ENCODE peak calls at places on chromosomes 6 and 20, in six cellular contexts. One of them, this sample, is unnamed.

GRCh38 chr6:104281370-104281769 is 578.3 kb downstream of the HACE1 start:
- DNase-seq in brain microvascular endothelial cell: no peak
- DNase-seq in choroid plexus epithelial cell: no peak
- DNase-seq in CD8-positive, alpha-beta T cell: no peak
- DNase-seq in lower lobe of right lung: no peak
- DNase-seq in fibroblast of mammary gland: no peak
- DNase-seq in this sample: no peak

GRCh38 chr6:52598123-52598823 is 21.4 kb upstream of the TRAM2 start:
- DNase-seq in choroid plexus epithelial cell: peak; percentile 80
- DNase-seq in fibroblast of mammary gland: peak; percentile 86
- DNase-seq in lower lobe of right lung: no peak
- DNase-seq in brain microvascular endothelial cell: peak; percentile 85
- DNase-seq in CD8-positive, alpha-beta T cell: no peak
- DNase-seq in this sample: no peak

GRCh38 chr6:105882833-105883232 is 203.3 kb upstream of the PRDM1 start:
- DNase-seq in lower lobe of right lung: no peak
- DNase-seq in fibroblast of mammary gland: no peak
- DNase-seq in choroid plexus epithelial cell: no peak
- DNase-seq in CD8-positive, alpha-beta T cell: no peak
- DNase-seq in brain microvascular endothelial cell: no peak
- DNase-seq in this sample: no peak

GRCh38 chr6:11050735-11051134 is 6.6 kb upstream of the ELOVL2 start:
- DNase-seq in CD8-positive, alpha-beta T cell: no peak
- DNase-seq in choroid plexus epithelial cell: peak; percentile 46
- DNase-seq in fibroblast of mammary gland: peak; percentile 33
- DNase-seq in brain microvascular endothelial cell: peak; percentile 68
- DNase-seq in lower lobe of right lung: no peak
- DNase-seq in this sample: no peak

GRCh38 chr6:105545947-105546710 is 143.2 kb upstream of the PREP start:
- DNase-seq in CD8-positive, alpha-beta T cell: no peak
- DNase-seq in brain microvascular endothelial cell: no peak
- DNase-seq in fibroblast of mammary gland: peak; percentile 98
- DNase-seq in choroid plexus epithelial cell: peak; percentile 41
- DNase-seq in lower lobe of right lung: no peak
- DNase-seq in this sample: no peak

GRCh38 chr20:57851786-57852185 is 142.0 kb upstream of the PMEPA1 start:
- DNase-seq in lower lobe of right lung: no peak
- DNase-seq in CD8-positive, alpha-beta T cell: no peak
- DNase-seq in fibroblast of mammary gland: peak; percentile 13
- DNase-seq in choroid plexus epithelial cell: peak; percentile 9
- DNase-seq in brain microvascular endothelial cell: no peak
- DNase-seq in this sample: no peak

GRCh38 chr6:7911345-7911725 is 747 bp upstream of the TXNDC5 start:
- DNase-seq in brain microvascular endothelial cell: no peak
- DNase-seq in lower lobe of right lung: no peak
- DNase-seq in fibroblast of mammary gland: no peak
- DNase-seq in CD8-positive, alpha-beta T cell: no peak
- DNase-seq in choroid plexus epithelial cell: no peak
- DNase-seq in this sample: no peak

GRCh38 chr6:150865043-150865405 is 478 bp upstream of the MTHFD1L start:
- DNase-seq in lower lobe of right lung: no peak
- DNase-seq in choroid plexus epithelial cell: peak; percentile 17
- DNase-seq in brain microvascular endothelial cell: no peak
- DNase-seq in fibroblast of mammary gland: no peak
- DNase-seq in CD8-positive, alpha-beta T cell: no peak
- DNase-seq in this sample: no peak

GRCh38 chr6:122405417-122405816 is 6.0 kb downstream of the HSF2 start:
- DNase-seq in choroid plexus epithelial cell: no peak
- DNase-seq in CD8-positive, alpha-beta T cell: no peak
- DNase-seq in fibroblast of mammary gland: peak; percentile 48
- DNase-seq in brain microvascular endothelial cell: no peak
- DNase-seq in lower lobe of right lung: no peak
- DNase-seq in this sample: no peak

GRCh38 chr6:154219250-154219649 is 137.4 kb downstream of the IPCEF1 start:
- DNase-seq in fibroblast of mammary gland: no peak
- DNase-seq in lower lobe of right lung: no peak
- DNase-seq in choroid plexus epithelial cell: no peak
- DNase-seq in brain microvascular endothelial cell: no peak
- DNase-seq in CD8-positive, alpha-beta T cell: no peak
- DNase-seq in this sample: no peak

GRCh38 chr6:57305112-57305511 is 12.3 kb upstream of the PRIM2 start:
- DNase-seq in fibroblast of mammary gland: peak; percentile 49
- DNase-seq in choroid plexus epithelial cell: no peak
- DNase-seq in brain microvascular endothelial cell: no peak
- DNase-seq in CD8-positive, alpha-beta T cell: no peak
- DNase-seq in lower lobe of right lung: no peak
- DNase-seq in this sample: no peak

GRCh38 chr20:46548688-46549087 is 1.8 kb downstream of the OCSTAMP start:
- DNase-seq in CD8-positive, alpha-beta T cell: no peak
- DNase-seq in fibroblast of mammary gland: no peak
- DNase-seq in choroid plexus epithelial cell: no peak
- DNase-seq in lower lobe of right lung: no peak
- DNase-seq in brain microvascular endothelial cell: no peak
- DNase-seq in this sample: no peak

GRCh38 chr20:11569163-11569562 is 348.5 kb upstream of the BTBD3 start:
- DNase-seq in brain microvascular endothelial cell: no peak
- DNase-seq in lower lobe of right lung: no peak
- DNase-seq in CD8-positive, alpha-beta T cell: no peak
- DNase-seq in choroid plexus epithelial cell: no peak
- DNase-seq in fibroblast of mammary gland: no peak
- DNase-seq in this sample: no peak

GRCh38 chr6:33082702-33083101 is 6.9 kb downstream of the HLA-DPB1 start:
- DNase-seq in choroid plexus epithelial cell: peak; percentile 65
- DNase-seq in fibroblast of mammary gland: peak; percentile 59
- DNase-seq in lower lobe of right lung: peak; percentile 59
- DNase-seq in brain microvascular endothelial cell: no peak
- DNase-seq in CD8-positive, alpha-beta T cell: no peak
- DNase-seq in this sample: no peak

GRCh38 chr6:105608711-105609374 is 206.0 kb upstream of the PREP start:
- DNase-seq in CD8-positive, alpha-beta T cell: no peak
- DNase-seq in fibroblast of mammary gland: peak; percentile 86
- DNase-seq in brain microvascular endothelial cell: peak; percentile 96
- DNase-seq in lower lobe of right lung: peak; percentile 43
- DNase-seq in choroid plexus epithelial cell: peak; percentile 96
- DNase-seq in this sample: peak; percentile 47

GRCh38 chr6:75813476-75814250 is 64.6 kb downstream of the MYO6 start:
- DNase-seq in fibroblast of mammary gland: no peak
- DNase-seq in lower lobe of right lung: no peak
- DNase-seq in CD8-positive, alpha-beta T cell: no peak
- DNase-seq in choroid plexus epithelial cell: no peak
- DNase-seq in brain microvascular endothelial cell: no peak
- DNase-seq in this sample: no peak

GRCh38 chr6:48369100-48369499 is 258.1 kb upstream of the PTCHD4 start:
- DNase-seq in fibroblast of mammary gland: no peak
- DNase-seq in choroid plexus epithelial cell: no peak
- DNase-seq in lower lobe of right lung: no peak
- DNase-seq in CD8-positive, alpha-beta T cell: no peak
- DNase-seq in brain microvascular endothelial cell: no peak
- DNase-seq in this sample: no peak

GRCh38 chr20:61902213-61902869 is 163.3 kb downstream of the TAF4 start:
- DNase-seq in fibroblast of mammary gland: no peak
- DNase-seq in choroid plexus epithelial cell: no peak
- DNase-seq in CD8-positive, alpha-beta T cell: no peak
- DNase-seq in lower lobe of right lung: no peak
- DNase-seq in brain microvascular endothelial cell: no peak
- DNase-seq in this sample: peak; percentile 76

GRCh38 chr6:149965191-149966020 is 1.7 kb downstream of the ULBP1 start:
- DNase-seq in fibroblast of mammary gland: peak; percentile 21
- DNase-seq in lower lobe of right lung: no peak
- DNase-seq in choroid plexus epithelial cell: peak; percentile 23
- DNase-seq in brain microvascular endothelial cell: no peak
- DNase-seq in CD8-positive, alpha-beta T cell: no peak
- DNase-seq in this sample: no peak

GRCh38 chr20:59588236-59588855 is 16.0 kb upstream of the PHACTR3 start:
- DNase-seq in CD8-positive, alpha-beta T cell: no peak
- DNase-seq in brain microvascular endothelial cell: no peak
- DNase-seq in lower lobe of right lung: no peak
- DNase-seq in fibroblast of mammary gland: no peak
- DNase-seq in choroid plexus epithelial cell: no peak
- DNase-seq in this sample: no peak

GRCh38 chr6:10847684-10848083 is 9.3 kb upstream of the MAK start:
- DNase-seq in fibroblast of mammary gland: no peak
- DNase-seq in choroid plexus epithelial cell: peak; percentile 26
- DNase-seq in brain microvascular endothelial cell: no peak
- DNase-seq in lower lobe of right lung: no peak
- DNase-seq in CD8-positive, alpha-beta T cell: no peak
- DNase-seq in this sample: no peak

GRCh38 chr20:21571841-21572690 is 58.2 kb upstream of the NKX2-2 start:
- DNase-seq in brain microvascular endothelial cell: no peak
- DNase-seq in lower lobe of right lung: no peak
- DNase-seq in choroid plexus epithelial cell: peak; percentile 11
- DNase-seq in fibroblast of mammary gland: peak; percentile 3
- DNase-seq in CD8-positive, alpha-beta T cell: no peak
- DNase-seq in this sample: no peak

GRCh38 chr20:19121916-19122315 is 90.5 kb upstream of the SLC24A3 start:
- DNase-seq in brain microvascular endothelial cell: no peak
- DNase-seq in fibroblast of mammary gland: no peak
- DNase-seq in choroid plexus epithelial cell: no peak
- DNase-seq in CD8-positive, alpha-beta T cell: no peak
- DNase-seq in lower lobe of right lung: no peak
- DNase-seq in this sample: no peak

GRCh38 chr6:55185144-55185543 is 10.8 kb downstream of the HCRTR2 start:
- DNase-seq in CD8-positive, alpha-beta T cell: no peak
- DNase-seq in fibroblast of mammary gland: no peak
- DNase-seq in lower lobe of right lung: no peak
- DNase-seq in brain microvascular endothelial cell: no peak
- DNase-seq in choroid plexus epithelial cell: no peak
- DNase-seq in this sample: no peak

GRCh38 chr20:36308986-36309385 is 2.8 kb downstream of the DLGAP4 start:
- DNase-seq in brain microvascular endothelial cell: no peak
- DNase-seq in choroid plexus epithelial cell: no peak
- DNase-seq in CD8-positive, alpha-beta T cell: no peak
- DNase-seq in lower lobe of right lung: no peak
- DNase-seq in fibroblast of mammary gland: no peak
- DNase-seq in this sample: no peak

GRCh38 chr6:55433446-55434130 is 106.3 kb downstream of the GFRAL start:
- DNase-seq in brain microvascular endothelial cell: peak; percentile 63
- DNase-seq in lower lobe of right lung: no peak
- DNase-seq in choroid plexus epithelial cell: peak; percentile 97
- DNase-seq in fibroblast of mammary gland: peak; percentile 91
- DNase-seq in CD8-positive, alpha-beta T cell: no peak
- DNase-seq in this sample: no peak

DNA sequence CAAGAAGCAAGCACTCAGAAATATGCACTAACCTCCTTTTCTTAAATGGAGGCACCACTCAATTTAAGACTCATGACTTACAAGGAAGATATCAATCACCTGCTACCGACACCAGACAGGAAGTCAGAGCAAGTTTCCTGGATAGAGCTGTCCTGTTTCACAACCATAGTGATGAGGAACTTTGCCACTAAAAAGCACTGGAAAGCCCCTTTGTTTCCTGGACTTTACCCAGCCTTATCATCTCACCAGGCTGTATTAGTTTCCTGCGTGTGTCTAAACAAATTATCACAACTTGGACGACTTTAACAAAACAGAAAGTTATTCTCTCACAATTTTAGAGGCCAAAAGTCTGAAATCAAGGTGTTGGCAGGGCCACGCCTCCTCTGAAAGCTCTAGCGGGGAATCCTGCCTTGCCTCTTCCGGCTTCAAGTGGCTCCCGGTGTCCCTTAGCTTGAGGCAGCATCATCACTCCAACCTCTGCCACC is 253.8 kb upstream of the STXBP5 start:
- DNase-seq in CD8-positive, alpha-beta T cell: no peak
- DNase-seq in lower lobe of right lung: no peak
- DNase-seq in choroid plexus epithelial cell: peak; percentile 29
- DNase-seq in brain microvascular endothelial cell: no peak
- DNase-seq in fibroblast of mammary gland: peak; percentile 25
- DNase-seq in this sample: no peak
- H3K4me3 ChIP-seq in CD8-positive, alpha-beta T cell: no peak overlapping the region
- H3K4me3 ChIP-seq in lower lobe of right lung: no peak overlapping the region
- H3K4me3 ChIP-seq in choroid plexus epithelial cell: no peak overlapping the region
- H3K4me3 ChIP-seq in brain microvascular endothelial cell: no peak overlapping the region
- H3K4me3 ChIP-seq in fibroblast of mammary gland: no peak overlapping the region
- H3K4me3 ChIP-seq in this sample: no peak overlapping the region

GRCh38 chr20:828987-829386 is 4.5 kb upstream of the FAM110A start:
- DNase-seq in choroid plexus epithelial cell: no peak
- DNase-seq in fibroblast of mammary gland: no peak
- DNase-seq in CD8-positive, alpha-beta T cell: no peak
- DNase-seq in brain microvascular endothelial cell: no peak
- DNase-seq in lower lobe of right lung: no peak
- DNase-seq in this sample: no peak

GRCh38 chr20:831956-832355 is 1.6 kb upstream of the FAM110A start:
- DNase-seq in fibroblast of mammary gland: no peak
- DNase-seq in lower lobe of right lung: no peak
- DNase-seq in brain microvascular endothelial cell: no peak
- DNase-seq in CD8-positive, alpha-beta T cell: no peak
- DNase-seq in choroid plexus epithelial cell: no peak
- DNase-seq in this sample: no peak

GRCh38 chr20:831251-831650 is 2.3 kb upstream of the FAM110A start:
- DNase-seq in lower lobe of right lung: no peak
- DNase-seq in fibroblast of mammary gland: no peak
- DNase-seq in CD8-positive, alpha-beta T cell: no peak
- DNase-seq in brain microvascular endothelial cell: no peak
- DNase-seq in choroid plexus epithelial cell: no peak
- DNase-seq in this sample: no peak

GRCh38 chr20:829531-829930 is 4.0 kb upstream of the FAM110A start:
- DNase-seq in choroid plexus epithelial cell: peak; percentile 20
- DNase-seq in brain microvascular endothelial cell: peak; percentile 22
- DNase-seq in lower lobe of right lung: no peak
- DNase-seq in fibroblast of mammary gland: no peak
- DNase-seq in CD8-positive, alpha-beta T cell: no peak
- DNase-seq in this sample: no peak

GRCh38 chr20:830011-830521 is 3.4 kb upstream of the FAM110A start:
- DNase-seq in choroid plexus epithelial cell: no peak
- DNase-seq in lower lobe of right lung: no peak
- DNase-seq in fibroblast of mammary gland: peak; percentile 8
- DNase-seq in brain microvascular endothelial cell: peak; percentile 51
- DNase-seq in CD8-positive, alpha-beta T cell: no peak
- DNase-seq in this sample: no peak
- TF ChIP-seq CTCF in choroid plexus epithelial cell: no peak
- TF ChIP-seq CTCF in lower lobe of right lung: no peak
- TF ChIP-seq CTCF in fibroblast of mammary gland: no peak
- TF ChIP-seq CTCF in brain microvascular endothelial cell: no peak
- TF ChIP-seq CTCF in CD8-positive, alpha-beta T cell: no peak
- TF ChIP-seq CTCF in this sample: no peak

DNA sequence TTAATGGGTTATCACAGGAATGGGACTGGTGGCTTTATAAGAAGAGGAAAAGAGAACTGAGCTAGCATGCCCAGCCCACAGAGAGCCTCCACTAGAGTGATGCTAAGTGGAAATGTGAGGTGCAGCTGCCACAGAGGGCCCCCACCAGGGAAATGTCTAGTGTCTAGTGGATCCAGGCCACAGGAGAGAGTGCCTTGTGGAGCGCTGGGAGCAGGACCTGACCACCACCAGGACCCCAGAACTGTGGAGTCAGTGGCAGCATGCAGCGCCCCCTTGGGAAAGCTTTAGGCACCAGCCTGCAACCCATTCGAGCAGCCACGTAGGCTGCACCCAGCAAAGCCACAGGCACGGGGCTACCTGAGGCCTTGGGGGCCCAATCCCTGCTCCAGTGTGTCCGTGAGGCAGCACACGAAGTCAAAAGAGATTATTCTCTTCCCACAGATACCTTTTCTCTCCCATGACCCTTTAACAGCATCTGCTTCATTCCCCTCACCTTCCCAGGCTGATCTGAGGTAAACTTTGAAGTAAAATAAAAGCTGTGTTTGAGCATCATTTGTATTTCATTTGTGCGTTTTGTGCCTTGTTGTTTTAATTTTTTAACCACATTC is 4.4 kb downstream of the HLA-E start:
- DNase-seq in fibroblast of mammary gland: no peak
- DNase-seq in CD8-positive, alpha-beta T cell: no peak
- DNase-seq in lower lobe of right lung: no peak
- DNase-seq in brain microvascular endothelial cell: no peak
- DNase-seq in choroid plexus epithelial cell: no peak
- DNase-seq in this sample: no peak
- H3K4me3 ChIP-seq in fibroblast of mammary gland: no peak overlapping the region
- H3K4me3 ChIP-seq in CD8-positive, alpha-beta T cell: peak overlapping the region; percentile 93
- H3K4me3 ChIP-seq in lower lobe of right lung: peak overlapping the region; percentile 93
- H3K4me3 ChIP-seq in brain microvascular endothelial cell: no peak overlapping the region
- H3K4me3 ChIP-seq in choroid plexus epithelial cell: no peak overlapping the region
- H3K4me3 ChIP-seq in this sample: no peak overlapping the region

GRCh38 chr6:65566117-65566516 is 140.9 kb downstream of the EYS start:
- DNase-seq in brain microvascular endothelial cell: no peak
- DNase-seq in CD8-positive, alpha-beta T cell: no peak
- DNase-seq in choroid plexus epithelial cell: no peak
- DNase-seq in fibroblast of mammary gland: no peak
- DNase-seq in lower lobe of right lung: no peak
- DNase-seq in this sample: no peak
- TF ChIP-seq CTCF in brain microvascular endothelial cell: no peak
- TF ChIP-seq CTCF in CD8-positive, alpha-beta T cell: no peak
- TF ChIP-seq CTCF in choroid plexus epithelial cell: no peak
- TF ChIP-seq CTCF in fibroblast of mammary gland: no peak
- TF ChIP-seq CTCF in lower lobe of right lung: no peak
- TF ChIP-seq CTCF in this sample: no peak

This sample was measured in left lung.